ENCODE peak calls at places on chromosomes 3 and 15, in five cellular contexts. U, G, E, F and S are unnamed samples.

GRCh38 chr3:146449076-146449475 is 20.3 kb downstream of the PLSCR2 start:
- DNase-seq in F (no peak), U (no peak), G (no peak), E (no peak), S (no peak)

GRCh38 chr3:59265566-59265965 is 215.7 kb upstream of the CFAP20DC start:
- DNase-seq in U (no peak), F (no peak), E (no peak), G (no peak), S (no peak)

GRCh38 chr15:58453931-58454793 is 22.4 kb downstream of the LIPC start:
- DNase-seq in E (peak; percentile 45), U (no peak), F (no peak), G (no peak), S (no peak)

GRCh38 chr3:133522036-133522435 is 51.5 kb upstream of the CDV3 start:
- DNase-seq in E (no peak), G (no peak), F (no peak), U (no peak), S (no peak)

GRCh38 chr3:12782172-12782815 is 14.2 kb upstream of the CAND2 start:
- DNase-seq in U (no peak), E (peak; percentile 5), G (no peak), F (peak; percentile 61), S (no peak)

GRCh38 chr3:147384210-147385058 is 21.9 kb downstream of the ZIC4 start:
- DNase-seq in E (no peak), U (no peak), F (peak; percentile 91), G (no peak), S (no peak)

GRCh38 chr3:158977497-158977896 is 175.6 kb downstream of the MFSD1 start:
- DNase-seq in G (no peak), F (no peak), U (no peak), E (no peak), S (no peak)

GRCh38 chr3:136068708-136069107 is 103.2 kb downstream of the PPP2R3A start:
- DNase-seq in G (no peak), F (no peak), U (no peak), E (peak; percentile 95), S (no peak)

GRCh38 chr3:57100046-57100695 is 39.7 kb downstream of the SPATA12 start:
- DNase-seq in E (peak; percentile 74), F (peak; percentile 70), G (peak; percentile 79), U (no peak), S (peak; percentile 73)

DNA sequence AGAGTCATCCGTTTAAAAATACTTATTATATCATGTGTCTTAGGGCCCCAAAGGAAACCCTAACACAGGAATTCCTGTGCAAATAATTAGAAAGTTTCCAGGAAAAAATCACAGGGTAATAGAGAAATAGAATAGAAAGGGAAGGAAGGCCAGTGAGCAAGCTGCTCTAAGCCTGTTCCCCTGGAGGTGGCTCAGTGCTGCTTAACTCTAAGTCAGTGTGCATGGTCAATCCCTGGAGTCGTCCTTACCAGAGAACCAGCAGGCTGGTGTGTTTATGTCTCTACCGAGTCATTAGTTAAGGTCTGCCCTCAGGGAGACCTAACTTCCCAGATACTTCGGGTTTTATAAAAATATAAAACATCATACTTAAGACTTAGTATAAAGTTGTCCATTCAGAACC is 21.0 kb upstream of the MCF2L2 start:
- DNase-seq in E (no peak), F (no peak), U (no peak), G (no peak), S (no peak)
- TF ChIP-seq CTCF in E (no peak), F (no peak), U (no peak), G (no peak), S (no peak)

DNA sequence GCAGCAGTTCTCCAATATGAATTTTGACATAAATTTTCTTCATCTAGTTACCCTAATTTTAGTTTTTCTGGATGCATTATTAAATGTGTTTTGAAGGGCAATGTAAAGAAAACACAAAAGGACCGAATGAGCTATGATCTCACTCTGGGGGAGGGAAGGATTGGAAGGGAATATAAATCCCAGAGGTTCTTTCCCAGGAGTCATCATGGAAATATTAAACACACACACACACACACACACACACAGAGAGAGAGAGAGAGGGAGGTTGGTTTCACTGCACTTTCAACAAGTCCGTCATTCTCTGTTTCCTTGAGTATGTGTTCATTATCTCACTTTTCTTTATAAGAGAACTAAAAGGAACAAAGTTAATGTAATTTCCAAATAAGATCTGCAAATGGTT is 70.7 kb upstream of the DCBLD2 start:
- DNase-seq in G (peak; percentile 69), E (peak; percentile 97), F (no peak), U (peak; percentile 95), S (no peak)
- TF ChIP-seq CTCF in G (no peak), E (no peak), F (no peak), U (no peak), S (no peak)

DNA sequence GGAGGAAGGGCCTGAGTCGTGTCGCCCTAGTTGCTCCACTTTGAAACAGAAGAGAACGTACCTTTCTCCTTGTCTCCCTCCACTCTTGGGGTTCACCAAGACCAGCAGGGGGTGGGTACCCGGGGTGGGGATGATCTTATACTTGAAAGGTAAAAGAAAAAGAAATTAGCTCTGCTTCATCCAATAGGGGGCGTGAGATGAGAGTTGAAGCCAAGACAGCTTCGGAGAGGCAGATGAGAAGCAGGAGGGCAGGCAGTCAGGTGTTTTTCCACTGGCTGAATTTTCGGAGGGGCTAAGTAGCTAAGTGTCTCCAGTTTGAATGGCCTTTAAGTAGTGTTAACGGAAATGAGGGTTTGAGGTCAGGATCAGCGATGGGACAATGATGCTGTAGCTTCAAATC is 100.4 kb downstream of the DGKG start:
- DNase-seq in E (peak; percentile 27), F (peak; percentile 40), U (no peak), G (no peak), S (no peak)
- TF ChIP-seq CTCF in E (peak; percentile 26), F (peak; percentile 42), U (peak; percentile 36), G (peak; percentile 24), S (peak; percentile 44)

DNA sequence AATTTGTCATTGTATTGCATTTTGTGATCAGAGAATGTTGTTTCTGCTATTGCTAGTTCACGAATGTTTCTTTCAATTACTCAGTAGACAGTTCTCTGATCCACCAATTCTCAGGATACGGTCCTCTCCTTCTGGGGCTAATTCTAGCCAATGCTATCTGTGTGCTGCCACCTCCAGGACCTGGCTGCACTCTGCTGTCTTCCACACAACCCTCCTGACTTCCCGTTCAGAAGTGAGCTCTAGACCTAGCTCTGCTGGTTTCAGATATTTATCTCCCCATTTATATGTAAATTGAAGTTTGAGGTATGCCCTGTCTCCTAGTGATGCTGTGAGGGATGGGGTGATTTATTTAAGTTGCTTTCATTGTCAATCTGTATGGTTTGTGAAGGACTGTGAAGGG is 21.7 kb upstream of the UBL7 start:
- DNase-seq in F (peak; percentile 26), U (no peak), E (no peak), G (peak; percentile 58), S (no peak)
- TF ChIP-seq CTCF in F (no peak), U (peak; percentile 30), E (peak; percentile 7), G (peak; percentile 34), S (no peak)

DNA sequence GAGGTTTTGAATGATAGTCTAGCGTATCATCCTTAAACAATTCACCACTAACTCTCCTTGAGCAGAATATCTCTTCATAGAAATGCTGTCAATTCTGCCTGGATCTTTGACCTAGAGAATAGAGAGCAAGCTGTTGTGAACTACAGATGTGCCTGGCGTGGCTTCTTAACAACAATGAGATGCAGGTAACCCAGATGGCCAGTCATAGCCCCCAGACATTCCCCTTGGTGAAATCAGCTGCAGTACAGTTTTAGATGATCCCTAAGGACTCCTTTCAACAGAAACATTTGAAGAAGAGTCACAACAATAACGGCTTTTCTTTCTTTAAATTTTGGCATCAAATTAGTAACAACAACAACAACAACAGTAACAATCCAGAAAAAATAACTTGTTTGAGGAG is 1041.3 kb downstream of the ROBO1 start:
- DNase-seq in U (no peak), E (no peak), F (no peak), G (no peak), S (peak; percentile 32)
- TF ChIP-seq CTCF in U (no peak), E (no peak), F (no peak), G (no peak), S (no peak)

DNA sequence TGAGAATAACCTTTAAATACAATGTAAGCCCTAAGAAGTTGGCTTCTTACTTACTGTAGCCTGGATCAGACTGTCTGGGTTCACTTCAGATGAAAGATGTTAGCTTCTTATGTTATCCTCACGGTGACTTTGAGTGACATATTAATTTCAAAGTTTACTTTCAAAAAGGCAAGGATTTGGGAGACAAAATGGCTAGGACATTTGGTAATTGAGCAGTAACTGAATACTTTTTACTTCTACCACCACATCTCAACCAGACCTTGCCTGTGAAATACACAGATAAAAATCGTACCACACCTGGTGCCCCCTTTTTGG is 36.0 kb upstream of the BNIP2 start:
- DNase-seq in E (no peak), G (no peak), F (no peak), U (no peak), S (no peak)
- TF ChIP-seq CTCF in E (no peak), G (no peak), F (no peak), U (no peak), S (no peak)

GRCh38 chr3:177547953-177548352 is 350.7 kb upstream of the TBL1XR1 start:
- DNase-seq in F (no peak), E (no peak), U (no peak), G (no peak), S (no peak)

GRCh38 chr3:177551431-177551836 is 354.2 kb upstream of the TBL1XR1 start:
- DNase-seq in G (no peak), E (no peak), F (no peak), U (no peak), S (no peak)

GRCh38 chr3:177553012-177553411 is 355.7 kb upstream of the TBL1XR1 start:
- DNase-seq in F (no peak), U (no peak), E (no peak), G (no peak), S (no peak)

GRCh38 chr3:177552051-177552450 is 354.8 kb upstream of the TBL1XR1 start:
- DNase-seq in F (no peak), E (no peak), U (no peak), G (no peak), S (no peak)

DNA sequence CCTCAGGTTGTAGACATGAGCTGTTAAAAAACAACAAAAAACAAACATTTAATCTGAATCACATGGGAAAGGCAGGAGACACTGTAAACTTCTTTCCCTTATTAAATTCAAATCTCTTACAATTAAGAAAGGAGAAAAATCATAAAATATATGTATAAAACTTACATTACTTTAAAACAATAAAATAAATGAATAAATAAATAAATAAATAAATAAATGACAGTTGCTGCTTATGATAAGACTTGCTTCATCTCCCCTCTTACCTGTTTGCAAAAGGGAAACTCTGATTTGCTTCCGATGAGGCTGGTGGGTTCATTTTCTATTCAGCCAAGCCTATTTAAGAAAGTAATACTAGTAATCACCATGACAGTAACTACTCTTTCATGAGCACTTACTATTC is 353.4 kb upstream of the TBL1XR1 start:
- DNase-seq in U (no peak), G (no peak), E (no peak), F (no peak), S (no peak)
- TF ChIP-seq CTCF in U (no peak), G (no peak), E (no peak), F (no peak), S (no peak)